ENCODE peak calls at places on chromosome 20, in nine cellular contexts. One of them, this sample, is unnamed.

GRCh38 chr20:4216142-4216735 is 200.9 kb upstream of the RNF24 start:
- DNase-seq in psoas muscle: no peak
- DNase-seq in fibroblast of pulmonary artery: no peak
- DNase-seq in kidney epithelial cell: no peak
- DNase-seq in fibroblast of lung: peak; percentile 92
- DNase-seq in mammary epithelial cell: no peak
- DNase-seq in adrenal gland: no peak
- DNase-seq in prostate gland: no peak
- DNase-seq in pancreas: no peak
- DNase-seq in this sample: peak; percentile 35

GRCh38 chr20:9066196-9066595 is 2.7 kb upstream of the PLCB4 start:
- DNase-seq in psoas muscle: no peak
- DNase-seq in pancreas: no peak
- DNase-seq in prostate gland: no peak
- DNase-seq in adrenal gland: no peak
- DNase-seq in fibroblast of pulmonary artery: no peak
- DNase-seq in mammary epithelial cell: no peak
- DNase-seq in kidney epithelial cell: peak; percentile 77
- DNase-seq in fibroblast of lung: no peak
- DNase-seq in this sample: no peak

GRCh38 chr20:3510110-3510509 is 39.3 kb downstream of the ATRN start:
- DNase-seq in adrenal gland: no peak
- DNase-seq in fibroblast of lung: no peak
- DNase-seq in psoas muscle: no peak
- DNase-seq in kidney epithelial cell: no peak
- DNase-seq in pancreas: no peak
- DNase-seq in mammary epithelial cell: no peak
- DNase-seq in prostate gland: no peak
- DNase-seq in fibroblast of pulmonary artery: no peak
- DNase-seq in this sample: no peak

GRCh38 chr20:13587370-13587769 is 51.4 kb downstream of the TASP1 start:
- DNase-seq in psoas muscle: no peak
- DNase-seq in adrenal gland: no peak
- DNase-seq in prostate gland: no peak
- DNase-seq in mammary epithelial cell: no peak
- DNase-seq in fibroblast of pulmonary artery: no peak
- DNase-seq in fibroblast of lung: no peak
- DNase-seq in pancreas: no peak
- DNase-seq in kidney epithelial cell: no peak
- DNase-seq in this sample: no peak

GRCh38 chr20:36466089-36466488 is 75.2 kb upstream of the MYL9 start:
- DNase-seq in psoas muscle: no peak
- DNase-seq in prostate gland: no peak
- DNase-seq in fibroblast of lung: no peak
- DNase-seq in kidney epithelial cell: no peak
- DNase-seq in pancreas: no peak
- DNase-seq in fibroblast of pulmonary artery: no peak
- DNase-seq in mammary epithelial cell: no peak
- DNase-seq in adrenal gland: no peak
- DNase-seq in this sample: no peak

GRCh38 chr20:49979030-49979832 is 3.5 kb upstream of the SNAI1 start:
- DNase-seq in prostate gland: no peak
- DNase-seq in kidney epithelial cell: no peak
- DNase-seq in pancreas: peak; percentile 86
- DNase-seq in mammary epithelial cell: no peak
- DNase-seq in fibroblast of pulmonary artery: peak; percentile 33
- DNase-seq in fibroblast of lung: peak; percentile 48
- DNase-seq in psoas muscle: no peak
- DNase-seq in adrenal gland: no peak
- DNase-seq in this sample: peak; percentile 75

GRCh38 chr20:32638848-32639247 is 34.9 kb downstream of the C20orf203 start:
- DNase-seq in adrenal gland: peak; percentile 46
- DNase-seq in mammary epithelial cell: peak; percentile 91
- DNase-seq in pancreas: no peak
- DNase-seq in psoas muscle: no peak
- DNase-seq in prostate gland: no peak
- DNase-seq in fibroblast of lung: peak; percentile 40
- DNase-seq in fibroblast of pulmonary artery: peak; percentile 20
- DNase-seq in kidney epithelial cell: no peak
- DNase-seq in this sample: no peak

GRCh38 chr20:14434379-14435136 is 97.1 kb upstream of the FLRT3 start:
- DNase-seq in psoas muscle: no peak
- DNase-seq in fibroblast of pulmonary artery: peak; percentile 6
- DNase-seq in prostate gland: no peak
- DNase-seq in mammary epithelial cell: peak; percentile 96
- DNase-seq in fibroblast of lung: no peak
- DNase-seq in adrenal gland: no peak
- DNase-seq in kidney epithelial cell: peak; percentile 16
- DNase-seq in pancreas: no peak
- DNase-seq in this sample: peak; percentile 87

GRCh38 chr20:20369353-20370086 is 1.6 kb downstream of the INSM1 start:
- DNase-seq in prostate gland: no peak
- DNase-seq in mammary epithelial cell: peak; percentile 61
- DNase-seq in fibroblast of lung: no peak
- DNase-seq in kidney epithelial cell: no peak
- DNase-seq in psoas muscle: no peak
- DNase-seq in pancreas: peak; percentile 75
- DNase-seq in fibroblast of pulmonary artery: no peak
- DNase-seq in adrenal gland: no peak
- DNase-seq in this sample: no peak

GRCh38 chr20:47024461-47024937 is 129.9 kb downstream of the EYA2 start:
- DNase-seq in fibroblast of pulmonary artery: no peak
- DNase-seq in psoas muscle: no peak
- DNase-seq in pancreas: no peak
- DNase-seq in fibroblast of lung: no peak
- DNase-seq in kidney epithelial cell: no peak
- DNase-seq in mammary epithelial cell: no peak
- DNase-seq in prostate gland: no peak
- DNase-seq in adrenal gland: no peak
- DNase-seq in this sample: peak; percentile 32

GRCh38 chr20:49766979-49767419 is 45.6 kb upstream of the SLC9A8 start:
- DNase-seq in fibroblast of lung: no peak
- DNase-seq in fibroblast of pulmonary artery: peak; percentile 29
- DNase-seq in prostate gland: no peak
- DNase-seq in kidney epithelial cell: no peak
- DNase-seq in psoas muscle: no peak
- DNase-seq in pancreas: no peak
- DNase-seq in adrenal gland: no peak
- DNase-seq in mammary epithelial cell: no peak
- DNase-seq in this sample: no peak

GRCh38 chr20:9068896-9069663 is at the start of gene PLCB4:
- DNase-seq in kidney epithelial cell: peak; percentile 23
- DNase-seq in fibroblast of lung: peak; percentile 46
- DNase-seq in pancreas: peak; percentile 68
- DNase-seq in fibroblast of pulmonary artery: peak; percentile 24
- DNase-seq in prostate gland: peak; percentile 45
- DNase-seq in adrenal gland: no peak
- DNase-seq in mammary epithelial cell: peak; percentile 35
- DNase-seq in psoas muscle: peak; percentile 42
- DNase-seq in this sample: peak; percentile 31

GRCh38 chr20:32510120-32510600 is 75.0 kb downstream of the NOL4L start:
- DNase-seq in prostate gland: no peak
- DNase-seq in mammary epithelial cell: no peak
- DNase-seq in adrenal gland: no peak
- DNase-seq in pancreas: peak; percentile 53
- DNase-seq in psoas muscle: no peak
- DNase-seq in kidney epithelial cell: no peak
- DNase-seq in fibroblast of pulmonary artery: no peak
- DNase-seq in fibroblast of lung: no peak
- DNase-seq in this sample: no peak

GRCh38 chr20:48784273-48784641 is 43.5 kb downstream of the PREX1 start:
- DNase-seq in mammary epithelial cell: no peak
- DNase-seq in kidney epithelial cell: no peak
- DNase-seq in fibroblast of lung: no peak
- DNase-seq in adrenal gland: no peak
- DNase-seq in prostate gland: no peak
- DNase-seq in pancreas: no peak
- DNase-seq in fibroblast of pulmonary artery: no peak
- DNase-seq in psoas muscle: no peak
- DNase-seq in this sample: no peak

GRCh38 chr20:46178891-46179290 is 60.8 kb downstream of the CD40 start:
- DNase-seq in fibroblast of lung: no peak
- DNase-seq in psoas muscle: no peak
- DNase-seq in pancreas: no peak
- DNase-seq in prostate gland: no peak
- DNase-seq in fibroblast of pulmonary artery: no peak
- DNase-seq in adrenal gland: no peak
- DNase-seq in kidney epithelial cell: no peak
- DNase-seq in mammary epithelial cell: no peak
- DNase-seq in this sample: no peak

GRCh38 chr20:34888468-34888867 is 12.1 kb downstream of the ACSS2 start:
- DNase-seq in kidney epithelial cell: no peak
- DNase-seq in fibroblast of lung: no peak
- DNase-seq in mammary epithelial cell: no peak
- DNase-seq in adrenal gland: no peak
- DNase-seq in prostate gland: no peak
- DNase-seq in fibroblast of pulmonary artery: no peak
- DNase-seq in psoas muscle: no peak
- DNase-seq in pancreas: no peak
- DNase-seq in this sample: no peak

GRCh38 chr20:41049451-41049850 is 20.8 kb downstream of the TOP1 start:
- DNase-seq in psoas muscle: no peak
- DNase-seq in adrenal gland: no peak
- DNase-seq in kidney epithelial cell: no peak
- DNase-seq in fibroblast of pulmonary artery: no peak
- DNase-seq in prostate gland: no peak
- DNase-seq in fibroblast of lung: no peak
- DNase-seq in pancreas: no peak
- DNase-seq in mammary epithelial cell: no peak
- DNase-seq in this sample: no peak

GRCh38 chr20:41047975-41048305 is 19.3 kb downstream of the TOP1 start:
- DNase-seq in psoas muscle: no peak
- DNase-seq in fibroblast of lung: no peak
- DNase-seq in prostate gland: no peak
- DNase-seq in pancreas: no peak
- DNase-seq in kidney epithelial cell: no peak
- DNase-seq in adrenal gland: no peak
- DNase-seq in mammary epithelial cell: peak; percentile 59
- DNase-seq in fibroblast of pulmonary artery: peak; percentile 41
- DNase-seq in this sample: no peak

GRCh38 chr20:41050361-41051019 is 21.9 kb downstream of the TOP1 start:
- DNase-seq in pancreas: no peak
- DNase-seq in kidney epithelial cell: no peak
- DNase-seq in adrenal gland: no peak
- DNase-seq in fibroblast of lung: peak; percentile 72
- DNase-seq in psoas muscle: no peak
- DNase-seq in prostate gland: no peak
- DNase-seq in fibroblast of pulmonary artery: peak; percentile 68
- DNase-seq in mammary epithelial cell: no peak
- DNase-seq in this sample: no peak

GRCh38 chr20:41047279-41047974 is 18.8 kb downstream of the TOP1 start:
- DNase-seq in psoas muscle: no peak
- DNase-seq in mammary epithelial cell: no peak
- DNase-seq in prostate gland: no peak
- DNase-seq in kidney epithelial cell: no peak
- DNase-seq in fibroblast of lung: no peak
- DNase-seq in fibroblast of pulmonary artery: no peak
- DNase-seq in adrenal gland: no peak
- DNase-seq in pancreas: no peak
- DNase-seq in this sample: no peak

GRCh38 chr20:41048475-41049242 is 20.0 kb downstream of the TOP1 start:
- DNase-seq in fibroblast of pulmonary artery: no peak
- DNase-seq in mammary epithelial cell: no peak
- DNase-seq in prostate gland: no peak
- DNase-seq in psoas muscle: no peak
- DNase-seq in adrenal gland: no peak
- DNase-seq in fibroblast of lung: no peak
- DNase-seq in kidney epithelial cell: no peak
- DNase-seq in pancreas: no peak
- DNase-seq in this sample: no peak
- H3K4me3 ChIP-seq in fibroblast of pulmonary artery: peak overlapping the region; percentile 35
- H3K4me3 ChIP-seq in mammary epithelial cell: peak overlapping the region; percentile 39
- H3K4me3 ChIP-seq in prostate gland: no peak overlapping the region
- H3K4me3 ChIP-seq in psoas muscle: peak overlapping the region; percentile 40
- H3K4me3 ChIP-seq in adrenal gland: peak overlapping the region; percentile 41
- H3K4me3 ChIP-seq in fibroblast of lung: peak overlapping the region; percentile 62
- H3K4me3 ChIP-seq in kidney epithelial cell: no peak overlapping the region
- H3K4me3 ChIP-seq in pancreas: no peak overlapping the region
- H3K4me3 ChIP-seq in this sample: peak overlapping the region; percentile 32

DNA sequence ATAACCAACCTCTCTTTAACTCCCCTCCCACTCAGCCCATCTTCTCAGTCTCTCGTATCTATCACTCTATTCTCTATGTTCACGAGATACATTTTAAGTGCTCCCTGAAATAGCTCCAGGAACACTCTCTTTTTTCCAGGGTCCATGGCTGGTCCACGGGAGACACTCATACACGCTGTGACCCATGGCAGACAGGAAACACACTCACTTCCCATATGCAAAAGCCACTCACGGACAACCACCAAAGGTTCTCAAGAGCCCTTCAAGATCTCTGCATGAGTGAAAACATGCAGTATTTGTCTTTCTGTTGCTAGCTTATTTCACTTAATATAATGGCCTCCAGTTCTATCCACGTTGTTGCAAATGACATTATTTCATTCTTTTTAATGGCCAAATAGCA is 71.4 kb upstream of the PCSK2 start:
- DNase-seq in fibroblast of pulmonary artery: no peak
- DNase-seq in fibroblast of lung: no peak
- DNase-seq in psoas muscle: no peak
- DNase-seq in pancreas: no peak
- DNase-seq in kidney epithelial cell: no peak
- DNase-seq in mammary epithelial cell: no peak
- DNase-seq in prostate gland: no peak
- DNase-seq in adrenal gland: no peak
- DNase-seq in this sample: no peak
- H3K4me3 ChIP-seq in fibroblast of pulmonary artery: no peak overlapping the region
- H3K4me3 ChIP-seq in fibroblast of lung: no peak overlapping the region
- H3K4me3 ChIP-seq in psoas muscle: no peak overlapping the region
- H3K4me3 ChIP-seq in pancreas: no peak overlapping the region
- H3K4me3 ChIP-seq in kidney epithelial cell: no peak overlapping the region
- H3K4me3 ChIP-seq in mammary epithelial cell: no peak overlapping the region
- H3K4me3 ChIP-seq in prostate gland: no peak overlapping the region
- H3K4me3 ChIP-seq in adrenal gland: no peak overlapping the region
- H3K4me3 ChIP-seq in this sample: no peak overlapping the region

DNA sequence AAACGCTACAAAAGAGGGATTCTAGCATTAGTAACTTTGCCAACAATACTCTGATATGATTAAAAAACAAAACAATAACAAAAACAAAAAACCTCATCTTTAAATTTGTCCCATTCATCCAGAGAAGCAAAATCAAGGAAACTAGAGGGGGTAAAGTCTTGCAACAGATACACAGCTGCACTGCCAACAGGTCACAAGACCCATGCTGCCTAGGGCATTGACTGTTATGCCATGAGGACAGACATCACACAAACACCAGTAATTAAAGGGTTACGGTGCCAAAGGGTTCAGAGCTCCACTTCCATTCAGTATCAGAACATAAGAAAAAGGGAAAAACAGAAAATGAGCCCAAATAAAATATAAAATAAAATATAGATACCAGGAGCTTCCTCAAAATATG is 1.6 kb downstream of the TBC1D20 start:
- DNase-seq in psoas muscle: no peak
- DNase-seq in fibroblast of pulmonary artery: peak; percentile 38
- DNase-seq in adrenal gland: peak; percentile 68
- DNase-seq in mammary epithelial cell: peak; percentile 17
- DNase-seq in prostate gland: peak; percentile 21
- DNase-seq in kidney epithelial cell: no peak
- DNase-seq in pancreas: no peak
- DNase-seq in fibroblast of lung: peak; percentile 12
- DNase-seq in this sample: peak; percentile 60
- H3K4me3 ChIP-seq in psoas muscle: peak overlapping the region; percentile 81
- H3K4me3 ChIP-seq in fibroblast of pulmonary artery: peak overlapping the region; percentile 84
- H3K4me3 ChIP-seq in adrenal gland: peak overlapping the region; percentile 99
- H3K4me3 ChIP-seq in mammary epithelial cell: peak overlapping the region; percentile 89
- H3K4me3 ChIP-seq in prostate gland: peak overlapping the region; percentile 92
- H3K4me3 ChIP-seq in kidney epithelial cell: peak overlapping the region; percentile 9
- H3K4me3 ChIP-seq in pancreas: no peak overlapping the region
- H3K4me3 ChIP-seq in fibroblast of lung: peak overlapping the region; percentile 89
- H3K4me3 ChIP-seq in this sample: peak overlapping the region; percentile 82

GRCh38 chr20:18688676-18689075 is 100.8 kb downstream of the DTD1 start:
- DNase-seq in prostate gland: no peak
- DNase-seq in fibroblast of pulmonary artery: no peak
- DNase-seq in adrenal gland: no peak
- DNase-seq in pancreas: no peak
- DNase-seq in fibroblast of lung: no peak
- DNase-seq in mammary epithelial cell: no peak
- DNase-seq in psoas muscle: no peak
- DNase-seq in kidney epithelial cell: no peak
- DNase-seq in this sample: no peak
- H3K4me3 ChIP-seq in prostate gland: no peak overlapping the region
- H3K4me3 ChIP-seq in fibroblast of pulmonary artery: no peak overlapping the region
- H3K4me3 ChIP-seq in adrenal gland: no peak overlapping the region
- H3K4me3 ChIP-seq in pancreas: no peak overlapping the region
- H3K4me3 ChIP-seq in fibroblast of lung: no peak overlapping the region
- H3K4me3 ChIP-seq in mammary epithelial cell: no peak overlapping the region
- H3K4me3 ChIP-seq in psoas muscle: no peak overlapping the region
- H3K4me3 ChIP-seq in kidney epithelial cell: no peak overlapping the region
- H3K4me3 ChIP-seq in this sample: no peak overlapping the region